ENCODE peak calls at places on chromosomes 7 and 10, in four cellular contexts. Y is WTC11, V is GM23338, M is HepG2. Q is an unnamed sample.

GRCh38 chr10:76469675-76470074 is 1038.3 kb downstream of the LRMDA start:
- DNase-seq in V (no peak), Y (no peak), M (no peak), Q (no peak)

GRCh38 chr10:28556142-28556541 is 23.2 kb downstream of the WAC start:
- DNase-seq in V (no peak), M (no peak), Y (no peak), Q (no peak)

GRCh38 chr7:10568891-10569290 is 404.8 kb upstream of the PHF14 start:
- DNase-seq in M (no peak), V (no peak), Y (no peak), Q (no peak)

GRCh38 chr7:32062150-32062549 is 8.1 kb downstream of the PDE1C start:
- DNase-seq in V (peak; percentile 87), Y (peak; percentile 85), M (peak; percentile 16), Q (no peak)

GRCh38 chr7:137942459-137943115 is 59.3 kb downstream of the CREB3L2 start:
- DNase-seq in Y (no peak), M (no peak), V (no peak), Q (no peak)

GRCh38 chr7:139697031-139697430 is 80.8 kb downstream of the HIPK2 start:
- DNase-seq in V (no peak), M (no peak), Y (no peak), Q (no peak)

GRCh38 chr7:36192050-36192824 is 39.2 kb downstream of the EEPD1 start:
- DNase-seq in M (no peak), Y (no peak), V (no peak), Q (no peak)

GRCh38 chr7:86972072-86972471 is 87.4 kb downstream of the ELAPOR2 start:
- DNase-seq in M (no peak), V (peak; percentile 85), Y (no peak), Q (no peak)

GRCh38 chr7:142461437-142461836 is 203.6 kb upstream of the PRSS58 start:
- DNase-seq in V (no peak), Y (no peak), M (no peak), Q (no peak)

GRCh38 chr7:54788664-54789063 is 29.7 kb upstream of the SEC61G start:
- DNase-seq in V (peak; percentile 81), Y (peak; percentile 40), M (peak; percentile 53), Q (no peak)

GRCh38 chr10:36670616-36671402 is 454.6 kb upstream of the ANKRD30A start:
- DNase-seq in M (no peak), V (no peak), Y (no peak), Q (no peak)

GRCh38 chr7:97075928-97076327 is 41.6 kb upstream of the SDHAF3 start:
- DNase-seq in V (peak; percentile 14), M (peak; percentile 25), Y (no peak), Q (no peak)

GRCh38 chr7:134367956-134368749 is 51.4 kb upstream of the SLC35B4 start:
- DNase-seq in M (no peak), V (no peak), Y (no peak), Q (no peak)

GRCh38 chr10:27439101-27439500 is 65.0 kb upstream of the RAB18 start:
- DNase-seq in V (no peak), Y (no peak), M (no peak), Q (no peak)

GRCh38 chr10:97180367-97180763 is 5.4 kb downstream of the SLIT1 start:
- DNase-seq in Y (no peak), M (no peak), V (no peak), Q (no peak)

GRCh38 chr10:71741029-71741428 is 21.5 kb upstream of the C10orf105 start:
- DNase-seq in Y (no peak), V (no peak), M (no peak), Q (no peak)

GRCh38 chr10:7832060-7832459 is 13.8 kb downstream of the TAF3 start:
- DNase-seq in V (no peak), M (no peak), Y (no peak), Q (no peak)

GRCh38 chr7:77940647-77941046 is 142.1 kb downstream of the PHTF2 start:
- DNase-seq in Y (no peak), V (peak; percentile 64), M (peak; percentile 36), Q (no peak)

GRCh38 chr7:20007510-20007909 is 209.7 kb downstream of the MACC1 start:
- DNase-seq in M (no peak), V (no peak), Y (no peak), Q (no peak)

GRCh38 chr7:20220824-20221547 is 3.8 kb upstream of the MACC1 start:
- DNase-seq in M (no peak), V (no peak), Y (no peak), Q (no peak)

GRCh38 chr10:47098964-47099363 is 187.7 kb downstream of the PTPN20 start:
- DNase-seq in Y (no peak), V (no peak), M (no peak), Q (no peak)

GRCh38 chr7:131145026-131145425 is 182.7 kb upstream of the MKLN1 start:
- DNase-seq in V (no peak), M (no peak), Y (no peak), Q (no peak)

GRCh38 chr10:114221235-114221634 is 17.8 kb upstream of the VWA2 start:
- DNase-seq in Y (no peak), V (no peak), M (no peak), Q (no peak)

GRCh38 chr7:55279080-55279845 is 85.9 kb upstream of the LANCL2 start:
- DNase-seq in Y (no peak), M (no peak), V (no peak), Q (no peak)

GRCh38 chr7:8177109-8177933 is 84.6 kb downstream of the ICA1 start:
- DNase-seq in Y (no peak), V (no peak), M (no peak), Q (no peak)
- TF ChIP-seq CREB1 in Y (no peak), V (no peak), M (no peak), Q (no peak)

GRCh38 chr7:28065721-28066285 is 114.8 kb downstream of the JAZF1 start:
- DNase-seq in M (no peak), Y (no peak), V (peak; percentile 30), Q (no peak)
- TF ChIP-seq CREB1 in M (no peak), Y (no peak), V (no peak), Q (no peak)

DNA sequence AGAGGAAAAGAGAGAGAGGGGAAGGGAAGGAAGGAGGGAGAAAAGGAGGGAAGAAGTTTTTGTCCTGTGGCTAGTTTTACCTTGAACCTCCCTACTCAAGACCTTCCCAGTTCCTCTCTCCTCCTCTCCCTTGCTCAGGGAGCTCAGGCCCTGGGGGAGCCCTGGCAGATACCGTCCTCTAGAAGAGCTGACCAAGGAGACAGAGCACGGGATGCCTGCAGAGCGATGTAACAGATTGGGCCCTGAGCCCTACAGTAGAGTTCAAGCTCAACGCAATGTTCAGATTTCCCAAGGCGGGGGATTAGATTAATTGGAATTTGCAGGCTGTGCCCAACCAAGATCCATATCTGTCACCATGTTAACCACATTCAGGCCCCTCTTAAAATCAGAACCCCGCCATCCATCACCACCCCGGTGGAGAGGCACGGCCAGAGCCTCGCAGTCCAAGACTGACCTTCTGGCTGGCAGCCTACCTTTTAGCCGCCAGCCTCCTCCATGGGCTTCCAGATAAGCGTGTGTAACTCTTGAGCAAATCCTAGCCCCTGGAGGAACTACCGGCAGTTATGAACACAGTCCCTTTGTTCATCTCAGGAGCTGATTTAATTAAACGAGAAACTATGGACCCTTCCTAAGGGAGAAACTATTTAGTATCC is 70.6 kb downstream of the KCNMA1 start:
- DNase-seq in M (no peak), Y (no peak), V (no peak), Q (no peak)
- TF ChIP-seq CREB1 in M (no peak), Y (no peak), V (no peak), Q (no peak)

GRCh38 chr7:150830957-150831356 is 21.4 kb upstream of the AOC1 start:
- DNase-seq in Y (no peak), V (no peak), M (no peak), Q (no peak)

GRCh38 chr7:150835702-150836280 is 16.5 kb upstream of the AOC1 start:
- DNase-seq in M (no peak), Y (no peak), V (no peak), Q (no peak)

GRCh38 chr7:150828384-150828783 is 23.9 kb upstream of the AOC1 start:
- DNase-seq in Y (no peak), V (peak; percentile 41), M (no peak), Q (no peak)

GRCh38 chr7:150829426-150829825 is 22.9 kb upstream of the AOC1 start:
- DNase-seq in Y (no peak), M (no peak), V (no peak), Q (no peak)

GRCh38 chr7:150831851-150832250 is 20.5 kb upstream of the AOC1 start:
- DNase-seq in V (no peak), M (no peak), Y (no peak), Q (no peak)
- TF ChIP-seq CREB1 in V (no peak), M (no peak), Y (no peak), Q (no peak)

DNA sequence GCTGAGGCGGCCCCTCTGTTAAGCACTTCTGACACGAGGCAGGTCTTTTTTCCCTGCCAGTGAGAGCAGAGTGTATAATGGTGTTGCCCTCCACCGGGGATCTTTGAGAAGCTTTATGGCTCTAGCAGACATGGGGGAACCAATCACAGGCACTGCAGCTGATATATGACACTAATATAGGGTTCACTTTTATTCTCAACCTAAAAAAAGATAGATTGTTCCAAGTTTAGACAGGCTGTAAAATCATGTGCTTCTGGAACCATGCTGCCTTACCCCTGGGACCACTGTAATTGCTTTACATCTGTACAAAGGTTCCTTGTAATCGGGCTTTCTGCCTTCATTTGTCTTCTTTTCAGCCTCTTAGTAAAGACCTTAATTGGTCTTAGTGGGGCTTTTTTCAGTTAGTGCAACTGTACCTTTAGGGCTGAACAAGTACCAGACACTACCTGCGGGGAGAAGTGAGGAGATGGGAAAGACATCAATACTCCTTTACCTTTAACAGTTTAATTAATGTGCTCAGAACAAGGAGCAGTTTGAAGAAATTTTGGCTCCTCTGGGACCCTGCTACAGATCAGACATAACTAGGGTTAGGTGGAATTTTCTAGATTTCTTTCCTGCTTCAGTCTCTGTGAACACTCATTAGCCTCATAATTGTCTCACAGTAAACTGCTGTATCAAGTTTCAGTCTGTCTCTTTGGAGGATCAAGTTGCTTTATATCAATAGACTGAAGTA is 757.5 kb downstream of the AUTS2 start:
- DNase-seq in M (no peak), Y (no peak), V (peak; percentile 10), Q (no peak)
- TF ChIP-seq CREB1 in M (no peak), Y (no peak), V (no peak), Q (no peak)

DNA sequence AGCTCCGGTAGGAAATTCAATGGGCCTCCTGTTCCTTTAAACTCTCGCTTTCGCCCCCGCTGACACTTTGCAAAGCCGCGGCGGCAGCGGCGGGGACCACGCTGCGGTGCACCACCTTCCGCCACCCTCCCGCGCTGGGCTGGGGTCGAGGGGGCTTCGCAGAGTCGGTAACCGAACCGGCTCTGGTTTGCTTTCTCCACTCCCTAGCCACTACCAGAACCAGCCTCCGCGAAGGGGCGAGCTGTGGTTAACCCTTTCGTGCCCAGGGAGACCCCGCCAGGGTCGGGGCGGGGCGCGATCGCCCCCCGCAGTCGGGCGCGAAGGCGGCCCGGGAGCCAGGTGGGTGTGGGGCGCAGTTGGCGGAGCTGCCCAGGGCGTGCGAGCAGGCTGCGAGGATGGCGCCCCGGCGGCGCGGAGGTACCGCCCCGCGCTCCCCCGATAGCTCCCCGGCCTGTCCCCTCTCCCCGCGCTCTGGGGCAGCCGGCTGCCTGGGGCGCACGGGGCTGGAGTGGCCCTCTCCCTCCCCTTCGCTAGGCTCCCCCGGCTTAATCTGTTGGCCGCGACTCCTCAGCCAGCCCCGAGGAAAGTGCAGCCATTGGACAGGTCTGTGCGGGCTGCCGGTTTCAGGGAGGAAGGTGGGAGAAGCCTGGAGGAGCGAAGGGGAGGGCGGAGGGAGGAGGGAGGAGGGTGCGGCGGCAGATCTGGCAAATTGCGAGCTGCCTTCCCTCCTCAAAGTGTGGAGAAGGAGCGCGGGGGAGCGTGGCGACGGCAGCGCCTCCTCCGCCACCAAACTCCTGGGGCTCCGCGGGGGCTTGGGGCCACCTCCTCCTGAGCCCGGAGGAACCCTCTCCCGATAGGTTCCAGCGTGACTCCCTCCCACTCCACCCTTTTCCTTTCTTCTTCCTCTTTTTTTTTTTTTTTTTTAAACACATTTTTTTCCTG is 483 bp upstream of the PLXDC2 start:
- DNase-seq in Y (peak; percentile 86), V (peak; percentile 91), M (no peak), Q (peak; percentile 57)
- TF ChIP-seq CREB1 in Y (no peak), V (no peak), M (no peak), Q (no peak)